ENCODE peak calls at places on chromosome 14, in five cellular contexts. C, M, F, B and J are unnamed samples.

GRCh38 chr14:37124617-37125016 is 47.8 kb downstream of the SLC25A21 start:
- DNase-seq in C (no peak), M (no peak), F (no peak), B (no peak), J (no peak)

GRCh38 chr14:105053421-105053820 is 11.8 kb downstream of the GPR132 start:
- DNase-seq in C (no peak), M (no peak), F (no peak), B (no peak), J (no peak)

GRCh38 chr14:23056956-23057756 is at the start of gene CDH24:
- DNase-seq in C (peak), M (no peak), F (no peak), B (peak), J (no peak)

GRCh38 chr14:67405771-67406170 is 6.2 kb downstream of the PLEK2 start:
- DNase-seq in C (no peak), M (no peak), F (no peak), B (no peak), J (no peak)

GRCh38 chr14:36207500-36207899 is 31.0 kb upstream of the PTCSC3 start:
- DNase-seq in C (no peak), M (no peak), F (no peak), B (no peak), J (no peak)

GRCh38 chr14:61953602-61954001 is 191.4 kb downstream of the SNAPC1 start:
- DNase-seq in C (no peak), M (no peak), F (no peak), B (no peak), J (no peak)

GRCh38 chr14:104865631-104866441 is 768 bp downstream of the CEP170B start:
- DNase-seq in C (peak), M (no peak), F (peak), B (peak), J (peak)

GRCh38 chr14:92215579-92215978 is 93.8 kb downstream of the CPSF2 start:
- DNase-seq in C (no peak), M (no peak), F (no peak), B (no peak), J (no peak)

GRCh38 chr14:20782280-20782890 is 1.3 kb downstream of the RNASE6 start:
- DNase-seq in C (no peak), M (no peak), F (no peak), B (no peak), J (no peak)

GRCh38 chr14:71933026-71933587 is 878 bp downstream of the RGS6 start:
- DNase-seq in C (peak), M (no peak), F (no peak), B (no peak), J (no peak)

GRCh38 chr14:91119556-91120311 is 5.9 kb downstream of the DGLUCY start:
- DNase-seq in C (peak), M (no peak), F (peak), B (no peak), J (no peak)

GRCh38 chr14:54818201-54819133 is 84.2 kb downstream of the GCH1 start:
- DNase-seq in C (peak), M (no peak), F (peak), B (no peak), J (peak)

GRCh38 chr14:21454843-21455550 is 926 bp downstream of the CHD8 start:
- DNase-seq in C (no peak), M (no peak), F (no peak), B (no peak), J (no peak)

GRCh38 chr14:57080691-57081090 is 188.0 kb downstream of the EXOC5 start:
- DNase-seq in C (no peak), M (no peak), F (no peak), B (no peak), J (no peak)

GRCh38 chr14:34649344-34649743 is 19.4 kb upstream of the SNX6 start:
- DNase-seq in C (peak), M (no peak), F (peak), B (no peak), J (peak)

GRCh38 chr14:105944632-105945610 is 418.5 kb downstream of the TMEM121 start:
- DNase-seq in C (no peak), M (peak), F (no peak), B (peak), J (no peak)

GRCh38 chr14:92610849-92611271 is 97.3 kb downstream of the RIN3 start:
- DNase-seq in C (no peak), M (no peak), F (no peak), B (no peak), J (no peak)

GRCh38 chr14:65476290-65476941 is 63.9 kb downstream of the FUT8 start:
- DNase-seq in C (no peak), M (no peak), F (no peak), B (no peak), J (no peak)

GRCh38 chr14:64727551-64728071 is 23.4 kb downstream of the PLEKHG3 start:
- DNase-seq in C (no peak), M (no peak), F (no peak), B (peak), J (no peak)

GRCh38 chr14:34465069-34465859 is 3.2 kb upstream of the SPTSSA start:
- DNase-seq in C (peak), M (no peak), F (no peak), B (no peak), J (no peak)

GRCh38 chr14:83913466-83913865 is 1616.5 kb upstream of the FLRT2 start:
- DNase-seq in C (no peak), M (no peak), F (no peak), B (no peak), J (no peak)

GRCh38 chr14:54981698-54982097 is 45.2 kb downstream of the WDHD1 start:
- DNase-seq in C (peak), M (no peak), F (no peak), B (peak), J (no peak)

GRCh38 chr14:23438130-23438893 is 2.9 kb upstream of the MYH7 start:
- DNase-seq in C (no peak), M (no peak), F (no peak), B (no peak), J (no peak)

GRCh38 chr14:91318911-91319310 is 74.4 kb upstream of the GPR68 start:
- DNase-seq in C (no peak), M (no peak), F (no peak), B (no peak), J (no peak)

GRCh38 chr14:59133202-59133601 is 55.3 kb upstream of the DAAM1 start:
- DNase-seq in C (peak), M (no peak), F (no peak), B (no peak), J (no peak)

GRCh38 chr14:53494587-53494986 is 341.5 kb upstream of the DDHD1 start:
- DNase-seq in C (no peak), M (no peak), F (no peak), B (no peak), J (no peak)

GRCh38 chr14:62027958-62028357 is 265.7 kb downstream of the SNAPC1 start:
- DNase-seq in C (no peak), M (no peak), F (no peak), B (no peak), J (no peak)

GRCh38 chr14:31692376-31692781 is 131.2 kb downstream of the NUBPL start:
- DNase-seq in C (peak), M (no peak), F (peak), B (no peak), J (no peak)

GRCh38 chr14:64614214-64614613 is 64.5 kb downstream of the PPP1R36 start:
- DNase-seq in C (peak), M (no peak), F (no peak), B (no peak), J (no peak)

GRCh38 chr14:89973234-89973823 is 17.6 kb downstream of the TDP1 start:
- DNase-seq in C (peak), M (no peak), F (peak), B (no peak), J (no peak)

GRCh38 chr14:77158175-77158908 is 16.8 kb upstream of the ZDHHC22 start:
- DNase-seq in C (peak), M (no peak), F (peak), B (peak), J (no peak)

GRCh38 chr14:98594156-98594555 is 677.8 kb downstream of the BCL11B start:
- DNase-seq in C (no peak), M (no peak), F (no peak), B (no peak), J (no peak)

GRCh38 chr14:25090716-25091454 is 40.9 kb upstream of the STXBP6 start:
- DNase-seq in C (peak), M (no peak), F (no peak), B (no peak), J (peak)

GRCh38 chr14:74683406-74683805 is 29.5 kb downstream of the AREL1 start:
- DNase-seq in C (no peak), M (no peak), F (no peak), B (no peak), J (no peak)

GRCh38 chr14:22044193-22044592 is 370.6 kb upstream of the OR4E1 start:
- DNase-seq in C (no peak), M (no peak), F (no peak), B (no peak), J (no peak)

GRCh38 chr14:71142375-71143038 is 235.2 kb downstream of the PCNX1 start:
- DNase-seq in C (peak), M (no peak), F (peak), B (no peak), J (peak)

GRCh38 chr14:69713127-69713800 is 53.7 kb upstream of the SRSF5 start:
- DNase-seq in C (no peak), M (no peak), F (no peak), B (no peak), J (no peak)

GRCh38 chr14:73895939-73896338 is 9.3 kb downstream of the ZNF410 start:
- DNase-seq in C (no peak), M (no peak), F (no peak), B (no peak), J (no peak)